ENCODE peak calls at places on chromosome 12, in ten cellular contexts. Y, J, F, U, M, T, R, Q, X and A are unnamed samples.

GRCh38 chr12:52058631-52059324 is 7.5 kb downstream of the NR4A1 start:
- DNase-seq in Y (no peak), J (no peak), F (no peak), U (peak; percentile 52), M (no peak), T (no peak), R (no peak), Q (no peak), X (no peak), A (no peak)

GRCh38 chr12:68641138-68641537 is 30.4 kb downstream of the RAP1B start:
- DNase-seq in Y (no peak), J (no peak), F (no peak), U (no peak), M (no peak), T (no peak), R (no peak), Q (no peak), X (no peak), A (no peak)

GRCh38 chr12:110039085-110039807 is 9.1 kb downstream of the C12orf76 start:
- DNase-seq in Y (peak; percentile 84), J (peak; percentile 94), F (peak; percentile 89), U (no peak), M (no peak), T (no peak), R (no peak), Q (peak; percentile 64), X (peak; percentile 92), A (peak; percentile 14)

GRCh38 chr12:32089156-32089950 is 17.3 kb upstream of the BICD1 start:
- DNase-seq in Y (no peak), J (no peak), F (peak; percentile 91), U (no peak), M (no peak), T (no peak), R (no peak), Q (no peak), X (peak; percentile 14), A (no peak)

GRCh38 chr12:118357327-118358007 is 15.2 kb downstream of the TAOK3 start:
- DNase-seq in Y (peak; percentile 70), J (no peak), F (no peak), U (no peak), M (no peak), T (no peak), R (no peak), Q (peak; percentile 76), X (peak; percentile 29), A (no peak)

GRCh38 chr12:91613223-91613779 is 430.7 kb upstream of the DCN start:
- DNase-seq in Y (no peak), J (no peak), F (no peak), U (no peak), M (no peak), T (no peak), R (no peak), Q (no peak), X (no peak), A (no peak)

GRCh38 chr12:42039146-42039545 is 105.5 kb downstream of the GXYLT1 start:
- DNase-seq in Y (peak; percentile 64), J (peak; percentile 93), F (peak; percentile 9), U (no peak), M (no peak), T (no peak), R (no peak), Q (no peak), X (peak; percentile 53), A (no peak)

GRCh38 chr12:85279449-85280137 is 427 bp upstream of the ALX1 start:
- DNase-seq in Y (peak; percentile 15), J (no peak), F (peak; percentile 58), U (no peak), M (no peak), T (no peak), R (no peak), Q (no peak), X (no peak), A (no peak)

GRCh38 chr12:2094597-2094996 is 41.8 kb downstream of the CACNA1C start:
- DNase-seq in Y (no peak), J (no peak), F (peak; percentile 73), U (no peak), M (no peak), T (no peak), R (no peak), Q (no peak), X (peak; percentile 64), A (no peak)

GRCh38 chr12:132887513-132888341 is at the start of gene CHFR:
- DNase-seq in Y (peak; percentile 98), J (peak; percentile 95), F (peak; percentile 99), U (peak; percentile 92), M (peak; percentile 82), T (peak; percentile 80), R (peak; percentile 96), Q (peak; percentile 98), X (peak; percentile 97), A (peak; percentile 93)

GRCh38 chr12:106112094-106112822 is 26.5 kb downstream of the NUAK1 start:
- DNase-seq in Y (no peak), J (no peak), F (peak; percentile 65), U (no peak), M (no peak), T (no peak), R (no peak), Q (no peak), X (peak; percentile 13), A (no peak)

GRCh38 chr12:115810166-115810565 is 467.3 kb downstream of the MED13L start:
- DNase-seq in Y (no peak), J (no peak), F (no peak), U (no peak), M (no peak), T (no peak), R (no peak), Q (no peak), X (no peak), A (no peak)

GRCh38 chr12:112148031-112148513 is 22.7 kb downstream of the TRAFD1 start:
- DNase-seq in Y (peak; percentile 57), J (peak; percentile 70), F (peak; percentile 25), U (no peak), M (no peak), T (no peak), R (no peak), Q (no peak), X (peak; percentile 42), A (no peak)

GRCh38 chr12:52090291-52090690 is 10.8 kb downstream of the SMIM41 start:
- DNase-seq in Y (no peak), J (no peak), F (no peak), U (no peak), M (no peak), T (no peak), R (no peak), Q (no peak), X (no peak), A (no peak)

GRCh38 chr12:93785262-93786010 is 108.3 kb downstream of the CRADD start:
- DNase-seq in Y (peak; percentile 94), J (peak; percentile 94), F (peak; percentile 89), U (no peak), M (no peak), T (no peak), R (no peak), Q (peak; percentile 79), X (peak; percentile 91), A (peak; percentile 21)

GRCh38 chr12:91542048-91542447 is 359.4 kb upstream of the DCN start:
- DNase-seq in Y (no peak), J (no peak), F (no peak), U (no peak), M (no peak), T (no peak), R (no peak), Q (no peak), X (no peak), A (no peak)

GRCh38 chr12:27689558-27690180 is 6.6 kb upstream of the REP15 start:
- DNase-seq in Y (no peak), J (no peak), F (no peak), U (no peak), M (no peak), T (no peak), R (no peak), Q (no peak), X (no peak), A (no peak)

GRCh38 chr12:103011974-103012763 is 54.7 kb downstream of the ASCL1 start:
- DNase-seq in Y (no peak), J (no peak), F (no peak), U (no peak), M (no peak), T (no peak), R (no peak), Q (no peak), X (no peak), A (no peak)

GRCh38 chr12:68109001-68109400 is 50.5 kb downstream of the IFNG start:
- DNase-seq in Y (no peak), J (no peak), F (no peak), U (no peak), M (no peak), T (no peak), R (no peak), Q (no peak), X (no peak), A (no peak)

GRCh38 chr12:23949212-23950010 is at the start of gene SOX5:
- DNase-seq in Y (peak; percentile 1), J (peak; percentile 75), F (no peak), U (no peak), M (no peak), T (no peak), R (peak; percentile 26), Q (no peak), X (no peak), A (no peak)

GRCh38 chr12:67048371-67048770 is 220.8 kb upstream of the CAND1 start:
- DNase-seq in Y (no peak), J (no peak), F (peak; percentile 32), U (no peak), M (no peak), T (no peak), R (no peak), Q (no peak), X (no peak), A (no peak)

GRCh38 chr12:56282030-56282429 is 15.3 kb downstream of the COQ10A start:
- DNase-seq in Y (no peak), J (no peak), F (no peak), U (no peak), M (no peak), T (no peak), R (no peak), Q (no peak), X (no peak), A (no peak)

GRCh38 chr12:69324797-69325466 is 23.2 kb upstream of the LYZ start:
- DNase-seq in Y (no peak), J (no peak), F (no peak), U (no peak), M (no peak), T (no peak), R (no peak), Q (no peak), X (no peak), A (no peak)

GRCh38 chr12:26434299-26434915 is 239.0 kb downstream of the SSPN start:
- DNase-seq in Y (peak; percentile 79), J (peak; percentile 26), F (peak; percentile 44), U (no peak), M (no peak), T (no peak), R (peak; percentile 13), Q (peak; percentile 54), X (peak; percentile 75), A (no peak)

GRCh38 chr12:27840229-27840999 is 60.4 kb upstream of the MANSC4 start:
- DNase-seq in Y (peak; percentile 42), J (no peak), F (peak; percentile 45), U (no peak), M (no peak), T (no peak), R (no peak), Q (no peak), X (no peak), A (no peak)

GRCh38 chr12:11707535-11707934 is 58.1 kb downstream of the ETV6 start:
- DNase-seq in Y (no peak), J (no peak), F (no peak), U (no peak), M (no peak), T (no peak), R (no peak), Q (peak; percentile 67), X (no peak), A (no peak)

GRCh38 chr12:100652488-100652887 is 79.0 kb downstream of the GAS2L3 start:
- DNase-seq in Y (no peak), J (no peak), F (no peak), U (no peak), M (no peak), T (no peak), R (no peak), Q (no peak), X (no peak), A (no peak)

GRCh38 chr12:124451637-124452243 is 115.7 kb downstream of the NCOR2 start:
- DNase-seq in Y (no peak), J (no peak), F (no peak), U (no peak), M (no peak), T (no peak), R (no peak), Q (no peak), X (no peak), A (no peak)